ENCODE peak calls at places on chromosome 7, in six cellular contexts. V is HCT116, I is GM12878, X is K562, K is HepG2, B is H1. Z is an unnamed sample.

GRCh38 chr7:101488826-101489572 is 126.3 kb downstream of the COL26A1 start:
- DNase-seq in V (no peak), I (no peak), X (no peak), K (no peak), B (no peak), Z (no peak)

GRCh38 chr7:92810242-92810611 is 26.1 kb downstream of the CDK6 start:
- DNase-seq in V (no peak), I (no peak), X (no peak), K (no peak), B (no peak), Z (no peak)

GRCh38 chr7:35261041-35261440 is 7.1 kb upstream of the TBX20 start:
- DNase-seq in V (no peak), I (no peak), X (no peak), K (no peak), B (no peak), Z (no peak)

GRCh38 chr7:2115739-2116065 is 117.0 kb downstream of the MAD1L1 start:
- DNase-seq in V (no peak), I (no peak), X (no peak), K (no peak), B (no peak), Z (no peak)

GRCh38 chr7:44101966-44102845 is 1.9 kb upstream of the AEBP1 start:
- DNase-seq in V (no peak), I (no peak), X (no peak), K (no peak), B (no peak), Z (no peak)

GRCh38 chr7:100079024-100079560 is 2.4 kb downstream of the ZNF3 start:
- DNase-seq in V (no peak), I (no peak), X (no peak), K (peak; percentile 96), B (no peak), Z (no peak)

GRCh38 chr7:96189129-96189815 is 132.6 kb downstream of the SLC25A13 start:
- DNase-seq in V (no peak), I (no peak), X (no peak), K (no peak), B (no peak), Z (no peak)

GRCh38 chr7:122013070-122013469 is 131.0 kb downstream of the AASS start:
- DNase-seq in V (no peak), I (no peak), X (no peak), K (no peak), B (no peak), Z (no peak)

GRCh38 chr7:30930621-30931020 is 19.0 kb downstream of the AQP1 start:
- DNase-seq in V (no peak), I (no peak), X (peak; percentile 4), K (no peak), B (peak; percentile 28), Z (no peak)

GRCh38 chr7:2970907-2971306 is 72.8 kb downstream of the CARD11 start:
- DNase-seq in V (no peak), I (no peak), X (no peak), K (no peak), B (no peak), Z (no peak)

GRCh38 chr7:73829505-73829904 is 1.3 kb upstream of the CLDN4 start:
- DNase-seq in V (no peak), I (no peak), X (no peak), K (no peak), B (no peak), Z (no peak)

GRCh38 chr7:122219253-122219865 is 75.3 kb upstream of the AASS start:
- DNase-seq in V (peak; percentile 10), I (no peak), X (no peak), K (peak; percentile 13), B (no peak), Z (peak; percentile 11)

GRCh38 chr7:69934475-69934903 is 336.2 kb downstream of the AUTS2 start:
- DNase-seq in V (no peak), I (no peak), X (no peak), K (no peak), B (no peak), Z (no peak)

GRCh38 chr7:43430412-43430811 is 152.5 kb upstream of the STK17A start:
- DNase-seq in V (no peak), I (no peak), X (no peak), K (no peak), B (no peak), Z (no peak)

GRCh38 chr7:95621404-95621803 is 25.1 kb upstream of the PDK4 start:
- DNase-seq in V (no peak), I (no peak), X (no peak), K (no peak), B (no peak), Z (no peak)

GRCh38 chr7:32670105-32670504 is 174.8 kb downstream of the AVL9 start:
- DNase-seq in V (peak; percentile 84), I (no peak), X (peak; percentile 22), K (peak; percentile 94), B (no peak), Z (no peak)

GRCh38 chr7:66699998-66700397 is 40.5 kb upstream of the RABGEF1 start:
- DNase-seq in V (no peak), I (no peak), X (no peak), K (no peak), B (no peak), Z (no peak)

GRCh38 chr7:21828846-21829245 is 116.9 kb downstream of the CDCA7L start:
- DNase-seq in V (no peak), I (no peak), X (no peak), K (no peak), B (no peak), Z (peak; percentile 15)

GRCh38 chr7:13874783-13875182 is 114.7 kb downstream of the ETV1 start:
- DNase-seq in V (no peak), I (no peak), X (no peak), K (no peak), B (no peak), Z (no peak)

GRCh38 chr7:8436965-8437364 is 3.6 kb downstream of the NXPH1 start:
- DNase-seq in V (peak; percentile 50), I (peak; percentile 4), X (peak; percentile 71), K (peak; percentile 23), B (peak; percentile 93), Z (peak; percentile 87)

GRCh38 chr7:106329408-106329807 is 44.6 kb upstream of the NAMPT start:
- DNase-seq in V (no peak), I (no peak), X (no peak), K (no peak), B (no peak), Z (no peak)

GRCh38 chr7:77351539-77352004 is 64.6 kb downstream of the GSAP start:
- DNase-seq in V (no peak), I (peak; percentile 98), X (no peak), K (no peak), B (no peak), Z (no peak)

GRCh38 chr7:68414631-68415425 is 1183.4 kb upstream of the AUTS2 start:
- DNase-seq in V (no peak), I (no peak), X (peak; percentile 50), K (no peak), B (no peak), Z (no peak)

GRCh38 chr7:123649956-123650355 is 5.7 kb upstream of the LMOD2 start:
- DNase-seq in V (no peak), I (no peak), X (no peak), K (no peak), B (no peak), Z (no peak)

GRCh38 chr7:150801242-150801945 is 825 bp downstream of the TMEM176A start:
- DNase-seq in V (no peak), I (no peak), X (no peak), K (no peak), B (peak; percentile 65), Z (no peak)

GRCh38 chr7:130700760-130701159 is 14.4 kb upstream of the TSGA13 start:
- DNase-seq in V (no peak), I (no peak), X (no peak), K (no peak), B (no peak), Z (no peak)

GRCh38 chr7:130697791-130698190 is 11.4 kb upstream of the TSGA13 start:
- DNase-seq in V (no peak), I (no peak), X (no peak), K (no peak), B (no peak), Z (no peak)

GRCh38 chr7:130701650-130702049 is 15.3 kb upstream of the TSGA13 start:
- DNase-seq in V (no peak), I (no peak), X (no peak), K (no peak), B (no peak), Z (no peak)

GRCh38 chr7:130695840-130696239 is 9.5 kb upstream of the TSGA13 start:
- DNase-seq in V (peak; percentile 46), I (no peak), X (peak; percentile 36), K (peak; percentile 36), B (no peak), Z (peak; percentile 18)

DNA sequence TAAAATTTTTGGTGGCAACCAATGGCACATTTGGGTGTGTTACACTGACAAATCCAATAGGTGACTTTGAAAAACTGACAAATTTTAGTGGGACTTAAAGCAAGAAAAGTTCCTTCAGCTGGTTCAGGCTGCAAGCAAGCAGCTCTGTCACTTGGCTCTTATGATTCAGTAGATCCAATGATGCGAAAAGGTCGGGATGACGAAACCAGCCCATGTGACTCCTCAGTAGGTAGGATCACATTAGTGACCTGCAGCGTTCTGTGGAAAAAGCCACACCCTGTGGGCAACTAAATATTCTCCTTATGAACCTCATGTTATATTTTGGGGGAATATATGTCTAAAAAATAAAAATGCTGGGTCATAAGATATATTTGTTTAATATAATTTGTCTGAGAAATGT is 13.3 kb upstream of the TSGA13 start:
- DNase-seq in V (no peak), I (no peak), X (no peak), K (no peak), B (no peak), Z (no peak)
- TF ChIP-seq ZNF274 in V (no peak), I (no peak), X (no peak), K (no peak), B (no peak), Z (no peak)

DNA sequence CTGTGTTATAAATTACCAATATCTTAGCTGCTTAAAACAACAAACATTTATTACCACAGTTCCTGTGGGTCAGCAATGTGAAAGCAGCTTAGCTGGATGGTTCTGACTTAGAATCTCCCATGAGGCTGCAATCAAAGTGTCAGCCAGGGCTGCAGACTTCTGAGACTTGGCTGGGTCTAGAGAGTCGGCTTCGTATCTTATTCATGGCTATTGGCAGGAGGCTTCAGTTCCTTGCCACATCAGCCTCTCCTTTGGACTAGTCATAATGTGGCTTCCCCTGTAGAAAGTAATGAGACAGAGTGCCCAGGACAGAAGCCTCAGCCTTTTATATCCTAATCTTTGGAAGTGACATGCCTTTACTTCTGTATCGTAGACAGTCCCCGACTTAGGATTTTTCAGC is 27.3 kb downstream of the RALA start:
- DNase-seq in V (no peak), I (no peak), X (no peak), K (no peak), B (no peak), Z (no peak)
- TF ChIP-seq ZNF274 in V (no peak), I (no peak), X (no peak), K (no peak), B (no peak), Z (no peak)

DNA sequence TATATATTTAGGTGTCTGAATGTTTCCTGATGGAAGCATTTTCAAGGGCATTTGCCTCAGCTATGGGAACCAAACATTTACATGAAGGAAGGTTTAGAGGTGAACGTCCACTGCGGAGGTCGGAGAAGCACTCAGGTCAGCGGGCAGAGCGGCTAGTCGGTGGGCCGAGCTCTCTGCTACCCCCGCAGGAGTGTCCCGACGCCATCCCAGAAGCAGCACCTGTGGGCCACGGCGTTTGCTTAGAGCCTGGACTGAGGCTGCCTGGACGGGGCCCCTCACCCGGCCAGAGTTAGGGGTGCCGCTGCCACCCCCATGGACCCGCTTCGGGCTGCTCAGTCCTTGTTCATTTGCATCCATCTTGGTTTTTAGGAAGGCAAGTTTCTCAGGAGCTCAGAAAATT is 30.6 kb upstream of the FAM20C start:
- DNase-seq in V (no peak), I (no peak), X (no peak), K (no peak), B (no peak), Z (no peak)
- TF ChIP-seq ZNF274 in V (no peak), I (no peak), X (no peak), K (no peak), B (no peak), Z (no peak)

GRCh38 chr7:116354171-116354545 is 143.8 kb downstream of the TES start:
- DNase-seq in V (no peak), I (no peak), X (no peak), K (no peak), B (no peak), Z (no peak)
- TF ChIP-seq ZNF274 in V (no peak), I (no peak), X (no peak), K (no peak), B (no peak), Z (no peak)

Z was measured in NT2/D1.